ENCODE peak calls at places on chromosome 2, in seven cellular contexts. Y, F, K, R, L, J and N are unnamed samples. For H3K4me1, the result is how much of the 10 kb centered on the place peaks cover.

GRCh38 chr2:95539836-95540235 is 52.0 kb upstream of the TRIM43 start:
- DNase-seq in L (no peak), Y (no peak), K (no peak), R (no peak), J (no peak), F (no peak), N (no peak)

GRCh38 chr2:219632758-219633101 is 5.3 kb downstream of the SLC4A3 start:
- DNase-seq in J (no peak), Y (no peak), F (no peak), R (no peak), K (no peak), L (no peak), N (no peak)

GRCh38 chr2:229445013-229445412 is 173.9 kb upstream of the PID1 start:
- DNase-seq in Y (peak), F (peak), J (peak), R (peak), K (peak), L (peak), N (peak)

GRCh38 chr2:141341444-141341843 is 789.4 kb downstream of the LRP1B start:
- DNase-seq in J (no peak), R (no peak), F (no peak), K (no peak), Y (no peak), L (no peak), N (no peak)

GRCh38 chr2:179186126-179186525 is 78.5 kb downstream of the SESTD1 start:
- DNase-seq in K (no peak), J (no peak), L (no peak), Y (no peak), F (no peak), R (no peak), N (no peak)

GRCh38 chr2:3459185-3460015 is 59.9 kb downstream of the ADI1 start:
- DNase-seq in Y (no peak), F (no peak), K (no peak), R (no peak), L (no peak), J (no peak), N (no peak)

GRCh38 chr2:186197955-186198354 is 288.1 kb upstream of the ZC3H15 start:
- DNase-seq in J (no peak), R (no peak), F (no peak), L (no peak), Y (no peak), K (no peak), N (no peak)

GRCh38 chr2:46299365-46300263 is 2.4 kb downstream of the EPAS1 start:
- DNase-seq in J (no peak), L (peak), F (peak), K (peak), R (peak), Y (peak), N (peak)

GRCh38 chr2:125167820-125168219 is 1142.7 kb downstream of the CNTNAP5 start:
- DNase-seq in R (no peak), K (no peak), F (no peak), J (no peak), L (no peak), Y (no peak), N (no peak)

GRCh38 chr2:141911485-141912066 is 219.2 kb downstream of the LRP1B start:
- DNase-seq in R (no peak), L (no peak), F (no peak), Y (no peak), K (no peak), J (no peak), N (no peak)

GRCh38 chr2:236531991-236532390 is 37.6 kb upstream of the ACKR3 start:
- DNase-seq in F (no peak), R (no peak), Y (no peak), K (no peak), L (no peak), J (no peak), N (no peak)

GRCh38 chr2:232883116-232883721 is 13.2 kb downstream of the SNORC start:
- DNase-seq in R (no peak), Y (peak), K (no peak), J (no peak), L (no peak), F (no peak), N (no peak)

GRCh38 chr2:18998492-18998891 is 359.9 kb downstream of the OSR1 start:
- DNase-seq in J (no peak), L (no peak), R (no peak), K (no peak), F (no peak), Y (no peak), N (no peak)

GRCh38 chr2:40251146-40251545 is 200.7 kb downstream of the SLC8A1 start:
- DNase-seq in F (no peak), L (no peak), R (no peak), K (no peak), Y (no peak), J (no peak), N (no peak)

GRCh38 chr2:181991171-181991885 is 5.7 kb downstream of the PPP1R1C start:
- DNase-seq in K (no peak), F (no peak), J (no peak), L (no peak), Y (no peak), R (no peak), N (no peak)

GRCh38 chr2:144049137-144049536 is 470.8 kb downstream of the ZEB2 start:
- DNase-seq in R (no peak), Y (no peak), J (no peak), L (no peak), K (no peak), F (no peak), N (no peak)
- TF ChIP-seq POLR2A in R (no peak), Y (no peak), J (no peak), L (no peak), K (no peak), F (no peak), N (no peak)

GRCh38 chr2:152167070-152167469 is 8.5 kb downstream of the STAM2 start:
- DNase-seq in K (no peak), J (no peak), Y (no peak), F (no peak), L (no peak), R (no peak), N (no peak)
- H3K4me1 ChIP-seq in K (under half), J (under half), Y (half or more), F (half or more), L (under half), R (under half), N (under half)

GRCh38 chr2:214995409-214995808 is 143.0 kb downstream of the ABCA12 start:
- DNase-seq in J (no peak), L (no peak), F (no peak), R (no peak), Y (no peak), K (no peak), N (no peak)

GRCh38 chr2:214995926-214996670 is 142.3 kb downstream of the ABCA12 start:
- DNase-seq in Y (no peak), J (no peak), L (no peak), R (no peak), K (no peak), F (no peak), N (no peak)
- TF ChIP-seq EP300 in Y (no peak), J (no peak), L (no peak), R (no peak), K (no peak), F (no peak), N (no peak)

DNA sequence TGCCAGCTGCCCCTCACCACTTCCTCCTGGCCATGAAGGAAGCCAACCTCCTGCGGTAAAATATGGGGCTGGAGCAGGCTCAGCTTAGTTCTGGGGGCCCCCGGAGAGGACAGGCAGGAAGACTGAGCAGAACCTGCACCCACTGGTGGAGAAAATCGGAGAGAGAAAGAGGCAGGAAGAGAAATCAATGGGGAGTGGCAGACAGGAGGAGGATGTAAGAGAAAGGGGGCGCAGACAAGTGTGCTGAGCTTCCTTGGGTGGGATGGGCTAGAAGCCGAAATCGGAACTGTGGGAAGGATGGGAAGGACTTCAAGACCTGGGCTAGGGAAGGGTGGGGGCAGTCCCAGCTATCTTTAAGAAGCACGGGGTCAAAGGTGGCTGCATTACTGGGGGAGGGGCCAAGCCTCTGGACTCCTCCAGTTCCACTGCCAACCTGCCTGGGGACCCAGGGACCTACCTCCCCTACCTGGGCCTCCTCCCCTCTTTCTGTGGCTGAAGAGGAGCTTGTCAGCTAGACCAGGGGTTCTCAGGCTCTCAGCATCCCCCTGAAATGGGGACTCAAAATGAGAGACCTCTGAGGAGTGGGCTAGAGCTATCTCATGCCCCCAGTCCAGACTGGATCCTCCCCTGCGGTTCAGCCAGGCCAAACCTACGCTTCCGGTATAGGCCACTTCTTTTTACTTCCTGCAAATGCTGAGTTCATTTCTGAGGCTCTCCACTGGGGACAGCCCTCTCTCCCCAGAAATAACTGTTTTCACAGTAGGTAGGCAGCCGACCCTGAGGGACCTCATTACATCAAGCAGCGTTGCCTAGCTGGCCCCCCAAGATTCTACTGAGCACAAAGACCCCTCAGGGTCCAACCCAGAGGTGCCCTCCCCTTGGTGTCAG is 33.6 kb upstream of the B3GNT7 start:
- DNase-seq in K (no peak), Y (no peak), L (peak), F (no peak), J (no peak), R (no peak), N (peak)
- TF ChIP-seq POLR2A in K (no peak), Y (no peak), L (no peak), F (no peak), J (no peak), R (no peak), N (no peak)

GRCh38 chr2:12090072-12090471 is 343.6 kb downstream of the LPIN1 start:
- DNase-seq in J (no peak), L (no peak), F (no peak), R (no peak), Y (no peak), K (no peak), N (no peak)

GRCh38 chr2:12089496-12089895 is 343.1 kb downstream of the LPIN1 start:
- DNase-seq in R (no peak), K (no peak), J (no peak), Y (no peak), F (no peak), L (no peak), N (no peak)

GRCh38 chr2:12089001-12089400 is 342.6 kb downstream of the LPIN1 start:
- DNase-seq in F (no peak), R (no peak), L (no peak), K (no peak), J (no peak), Y (no peak), N (no peak)

GRCh38 chr2:12087175-12087574 is 340.7 kb downstream of the LPIN1 start:
- DNase-seq in F (no peak), K (no peak), Y (no peak), L (no peak), J (no peak), R (no peak), N (no peak)

GRCh38 chr2:12087671-12088380 is 341.4 kb downstream of the LPIN1 start:
- DNase-seq in F (no peak), L (no peak), R (no peak), J (no peak), K (no peak), Y (no peak), N (no peak)
- H3K4me1 ChIP-seq in F (under half), L (under half), R (under half), J (under half), K (under half), Y (under half), N (under half)

DNA sequence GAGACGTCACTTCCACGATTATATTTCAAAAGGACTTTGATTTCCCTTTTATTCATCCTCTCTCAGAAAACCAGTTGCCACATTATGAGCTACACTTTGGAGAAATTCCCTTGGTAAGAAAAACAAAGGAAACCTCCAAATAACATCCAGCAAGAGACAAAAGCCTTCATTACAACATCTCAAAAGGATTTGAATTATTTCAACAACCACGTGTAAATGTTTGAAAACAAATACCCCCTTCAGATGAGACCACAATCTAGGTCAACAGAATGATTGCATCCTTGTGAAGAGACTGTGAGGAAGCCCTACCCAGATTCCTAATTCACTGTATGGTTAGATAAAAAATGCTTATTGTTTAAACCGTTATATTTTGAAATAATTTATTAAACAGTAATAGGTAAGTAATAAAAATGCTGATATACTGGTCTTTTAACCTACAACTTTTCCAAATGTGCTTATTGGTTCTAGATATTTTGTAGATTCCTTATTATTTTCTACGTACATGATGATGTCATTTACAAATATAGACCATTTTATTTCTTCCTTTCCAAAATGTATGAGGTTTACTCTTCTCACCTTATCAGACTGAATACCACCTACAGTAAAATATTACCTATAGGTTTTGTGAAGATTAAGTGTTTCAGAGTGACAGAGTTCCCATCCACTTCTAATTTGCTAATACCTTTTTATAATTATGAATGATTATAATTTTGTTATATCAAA is 922.7 kb upstream of the CHAC2 start:
- DNase-seq in F (no peak), Y (no peak), L (no peak), J (no peak), K (no peak), R (no peak), N (no peak)
- TF ChIP-seq EP300 in F (no peak), Y (no peak), L (no peak), J (no peak), K (no peak), R (no peak), N (no peak)

GRCh38 chr2:38262514-38262871 is 114.6 kb downstream of the ATL2 start:
- DNase-seq in L (no peak), K (no peak), Y (no peak), F (no peak), J (no peak), R (no peak), N (no peak)

GRCh38 chr2:38263293-38263692 is 113.8 kb downstream of the ATL2 start:
- DNase-seq in F (no peak), L (no peak), J (no peak), K (no peak), R (no peak), Y (no peak), N (no peak)

GRCh38 chr2:38260469-38260868 is 116.6 kb downstream of the ATL2 start:
- DNase-seq in L (no peak), R (no peak), F (no peak), Y (no peak), K (no peak), J (no peak), N (no peak)

GRCh38 chr2:38260972-38261371 is 116.1 kb downstream of the ATL2 start:
- DNase-seq in L (no peak), Y (no peak), R (no peak), F (no peak), K (no peak), J (no peak), N (no peak)

DNA sequence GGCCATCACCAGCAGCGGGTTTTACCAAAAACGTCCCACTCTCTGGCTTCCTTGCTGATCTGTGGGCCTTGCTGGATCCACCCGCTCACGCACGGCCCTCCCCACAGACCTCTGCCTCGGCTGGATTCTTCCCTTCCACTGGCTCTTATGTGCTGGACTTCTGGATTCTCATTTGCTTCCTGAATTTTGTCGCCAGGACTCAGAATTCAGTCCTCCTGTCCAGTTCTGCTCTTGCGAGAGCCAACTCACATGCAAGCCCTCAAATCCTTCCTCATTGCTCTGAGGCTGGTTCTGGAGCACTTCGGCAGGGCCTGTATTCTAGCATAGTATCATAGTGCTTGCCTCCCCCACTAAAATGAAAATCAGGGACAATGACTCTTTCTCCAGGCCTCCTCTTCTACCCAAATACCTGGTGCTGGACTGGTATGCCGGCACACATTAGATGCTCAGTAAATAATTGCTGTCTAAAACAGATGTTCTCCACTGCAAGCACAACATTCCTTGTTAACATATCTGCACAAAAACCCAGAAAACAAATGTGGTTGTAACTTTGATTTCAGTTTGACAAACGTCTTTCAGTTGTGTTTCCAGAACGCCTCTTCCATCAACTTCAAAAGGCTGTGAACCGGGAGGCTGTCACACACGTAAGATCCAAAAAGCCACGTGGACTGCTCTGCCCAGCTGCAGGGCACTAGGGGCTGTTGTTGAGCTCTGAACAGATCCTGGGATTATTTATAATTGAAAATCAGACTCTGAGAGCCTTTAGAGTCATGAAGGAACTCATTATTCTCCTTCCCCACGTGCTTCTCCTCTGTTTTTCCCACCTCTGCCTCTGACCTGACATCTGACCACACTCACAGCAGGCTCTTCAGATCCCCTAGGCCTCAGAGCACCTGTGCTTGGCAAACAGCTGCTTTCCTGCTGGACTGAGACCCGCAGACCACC is 115.2 kb downstream of the ATL2 start:
- DNase-seq in K (no peak), Y (no peak), R (no peak), L (no peak), F (no peak), J (no peak), N (no peak)
- TF ChIP-seq POLR2A in K (no peak), Y (no peak), R (no peak), L (no peak), F (no peak), J (no peak), N (no peak)

DNA sequence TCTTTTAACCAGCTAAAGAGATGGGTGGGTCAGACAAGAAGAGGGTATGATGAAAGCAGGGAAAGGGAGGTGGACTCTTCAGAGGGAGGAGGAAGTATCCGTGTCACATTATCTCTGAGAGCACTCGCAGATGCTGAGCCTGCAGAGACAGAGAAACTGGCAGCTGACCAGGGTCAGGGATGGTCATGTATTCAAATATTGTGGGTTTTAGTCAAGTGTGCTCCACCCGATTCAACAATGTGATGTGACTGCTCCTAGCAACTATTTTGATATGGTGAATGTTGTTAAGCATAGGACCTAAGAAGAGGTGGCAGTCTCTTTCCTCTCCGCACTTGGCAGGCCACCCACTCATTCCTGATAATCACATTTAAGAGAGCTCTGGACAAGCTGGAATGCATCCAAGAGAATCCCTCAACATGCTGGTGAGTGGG is 1.3 kb upstream of the CLIP4 start:
- DNase-seq in Y (peak), R (peak), L (peak), K (no peak), F (peak), J (no peak), N (peak)
- H3K4me1 ChIP-seq in Y (under half), R (under half), L (under half), K (under half), F (half or more), J (under half), N (under half)

DNA sequence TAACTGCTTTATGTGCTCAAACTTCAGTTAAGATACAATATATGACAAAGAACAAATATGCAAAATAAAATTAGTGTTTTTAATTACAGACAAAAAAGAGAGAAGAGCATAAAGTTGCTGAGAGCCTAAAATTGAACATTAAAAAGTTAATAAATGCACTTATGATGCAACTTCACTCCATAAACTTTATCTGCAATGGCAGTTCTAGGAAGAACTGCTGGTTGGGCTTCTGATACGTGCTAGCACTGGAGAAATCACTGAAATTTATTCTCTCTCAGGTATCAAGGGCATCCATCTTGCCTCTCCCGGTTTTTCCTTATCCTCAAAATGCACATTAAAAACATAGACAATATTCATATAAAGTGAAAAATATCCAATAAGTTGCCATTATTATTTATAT is 35.7 kb downstream of the MYO3B start:
- DNase-seq in L (no peak), R (no peak), K (no peak), F (no peak), J (no peak), Y (no peak), N (no peak)
- TF ChIP-seq EP300 in L (no peak), R (no peak), K (no peak), F (no peak), J (no peak), Y (no peak), N (no peak)